ENCODE peak calls at places on chromosomes 1 and 21, in nine cellular contexts. B is GM12892; S is fibroblast of the conjunctiva; E is HTR-8/SVneo; T is putamen; C is type B pancreatic cell; X is dorsolateral prefrontal cortex; Y is effector CD4-positive, alpha-beta T cell; N is left ventricle myocardium inferior. V is an unnamed sample.

GRCh38 chr1:210400043-210400840 is 71.5 kb downstream of the HHAT start:
- DNase-seq in E (peak; percentile 81), Y (peak; percentile 6), C (no peak), B (peak; percentile 13), S (peak; percentile 39), T (peak; percentile 63), N (peak; percentile 43), X (peak; percentile 55), V (no peak)

GRCh38 chr1:210360852-210361477 is 32.3 kb downstream of the HHAT start:
- DNase-seq in Y (no peak), S (peak; percentile 37), T (peak; percentile 60), B (no peak), N (no peak), X (no peak), E (peak; percentile 68), C (no peak), V (no peak)

GRCh38 chr1:147077523-147077922 is 94.7 kb downstream of the PRKAB2 start:
- DNase-seq in X (no peak), C (no peak), E (no peak), B (no peak), T (no peak), N (no peak), S (no peak), Y (no peak), V (no peak)

GRCh38 chr1:74468982-74469603 is 43.3 kb downstream of the LRRC53 start:
- DNase-seq in X (no peak), S (peak; percentile 16), T (peak; percentile 50), N (no peak), E (peak; percentile 1), C (no peak), B (no peak), Y (no peak), V (no peak)

GRCh38 chr1:205444931-205445652 is 10.8 kb downstream of the BLACAT1 start:
- DNase-seq in C (no peak), X (peak; percentile 80), T (peak; percentile 75), Y (no peak), E (no peak), N (no peak), S (peak; percentile 9), B (no peak), V (no peak)

GRCh38 chr1:171800342-171800741 is 18.9 kb downstream of the METTL13 start:
- DNase-seq in X (no peak), B (no peak), S (no peak), C (no peak), Y (no peak), E (no peak), N (no peak), T (no peak), V (no peak)

GRCh38 chr1:27405074-27405473 is 12.7 kb downstream of the GPR3 start:
- DNase-seq in C (no peak), X (no peak), S (no peak), Y (no peak), T (no peak), N (peak; percentile 65), E (no peak), B (no peak), V (no peak)

GRCh38 chr1:99590578-99591209 is 55.2 kb upstream of the PALMD start:
- DNase-seq in C (no peak), X (peak; percentile 32), Y (no peak), E (peak; percentile 19), S (no peak), T (no peak), B (no peak), N (peak; percentile 46), V (no peak)

GRCh38 chr1:164473544-164473943 is 85.4 kb upstream of the PBX1 start:
- DNase-seq in Y (no peak), B (no peak), X (no peak), T (no peak), N (no peak), E (no peak), C (no peak), S (no peak), V (no peak)

GRCh38 chr21:42375141-42375905 is 9.0 kb upstream of the TFF1 start:
- DNase-seq in Y (no peak), C (no peak), E (no peak), S (no peak), B (no peak), N (no peak), T (no peak), X (no peak), V (no peak)

GRCh38 chr1:10045480-10046355 is 13.0 kb downstream of the UBE4B start:
- DNase-seq in Y (no peak), E (no peak), X (no peak), T (no peak), B (no peak), S (no peak), N (no peak), C (no peak), V (peak; percentile 80)

GRCh38 chr1:16178596-16179497 is 23.0 kb upstream of the EPHA2 start:
- DNase-seq in X (no peak), N (no peak), T (no peak), S (no peak), B (no peak), E (no peak), C (no peak), Y (no peak), V (peak; percentile 87)

GRCh38 chr1:10160173-10160572 is 50.2 kb upstream of the KIF1B start:
- DNase-seq in Y (no peak), T (no peak), S (no peak), N (no peak), C (no peak), E (no peak), X (no peak), B (no peak), V (no peak)

GRCh38 chr21:31158789-31159581 is 120.7 kb upstream of the KRTAP19-8 start:
- DNase-seq in N (no peak), C (no peak), B (no peak), X (no peak), T (peak; percentile 40), E (no peak), S (no peak), Y (no peak), V (no peak)

GRCh38 chr1:77126309-77126708 is 92.9 kb downstream of the PIGK start:
- DNase-seq in B (no peak), E (peak; percentile 12), X (no peak), T (peak; percentile 60), S (peak; percentile 82), Y (no peak), C (no peak), N (no peak), V (no peak)

GRCh38 chr1:88463401-88463800 is 220.7 kb upstream of the PKN2 start:
- DNase-seq in B (no peak), X (no peak), N (no peak), T (peak; percentile 11), C (no peak), Y (no peak), E (no peak), S (no peak), V (no peak)